ENCODE peak calls at places on chromosomes 6 and 20, in four cellular contexts. Y is right lobe of liver, Z is HepG2, A is left lung. M is an unnamed sample.

GRCh38 chr20:40724566-40724965 is 35.5 kb upstream of the MAFB start:
- DNase-seq in Y (no peak), Z (no peak), A (no peak), M (no peak)

GRCh38 chr20:31822421-31823330 is 3.5 kb downstream of the MYLK2 start:
- DNase-seq in Y (peak; percentile 76), Z (peak; percentile 49), A (peak; percentile 87), M (peak; percentile 58)

GRCh38 chr6:71502961-71503360 is 214.3 kb downstream of the OGFRL1 start:
- DNase-seq in Y (no peak), Z (no peak), A (no peak), M (no peak)

GRCh38 chr6:170049641-170050491 is 241.0 kb downstream of the DLL1 start:
- DNase-seq in Y (peak; percentile 85), Z (no peak), A (peak; percentile 76), M (no peak)

GRCh38 chr20:6704132-6704861 is 63.2 kb upstream of the BMP2 start:
- DNase-seq in Y (peak; percentile 77), Z (peak; percentile 85), A (peak; percentile 41), M (peak; percentile 89)

GRCh38 chr6:11869656-11870340 is 91.2 kb upstream of the ADTRP start:
- DNase-seq in Y (peak; percentile 84), Z (no peak), A (no peak), M (peak; percentile 71)

GRCh38 chr6:47690209-47690608 is 8.2 kb upstream of the ADGRF4 start:
- DNase-seq in Y (no peak), Z (no peak), A (no peak), M (peak; percentile 48)

GRCh38 chr6:154258064-154258757 is 98.4 kb downstream of the IPCEF1 start:
- DNase-seq in Y (no peak), Z (no peak), A (no peak), M (no peak)

GRCh38 chr6:31661867-31662723 is 1.5 kb upstream of the C6orf47 start:
- DNase-seq in Y (no peak), Z (no peak), A (no peak), M (no peak)

GRCh38 chr20:58161192-58161591 is 67.3 kb downstream of the ANKRD60 start:
- DNase-seq in Y (no peak), Z (no peak), A (no peak), M (no peak)

GRCh38 chr6:129744201-129744879 is 34.4 kb upstream of the ARHGAP18 start:
- DNase-seq in Y (no peak), Z (peak; percentile 76), A (no peak), M (peak; percentile 82)

GRCh38 chr6:158939255-158940170 is 60.5 kb downstream of the RSPH3 start:
- DNase-seq in Y (no peak), Z (no peak), A (no peak), M (no peak)

GRCh38 chr6:93165850-93166249 is 253.5 kb downstream of the EPHA7 start:
- DNase-seq in Y (no peak), Z (no peak), A (peak; percentile 32), M (no peak)

GRCh38 chr6:56540232-56540631 is 102.5 kb downstream of the DST start:
- DNase-seq in Y (no peak), Z (no peak), A (no peak), M (no peak)

GRCh38 chr6:54019860-54020259 is 91.4 kb upstream of the MLIP start:
- DNase-seq in Y (no peak), Z (no peak), A (no peak), M (no peak)

GRCh38 chr6:166997768-166998255 is 1.4 kb upstream of the CEP43 start:
- DNase-seq in Y (peak; percentile 79), Z (peak; percentile 83), A (peak; percentile 74), M (peak; percentile 76)

GRCh38 chr6:125153541-125154183 is at the start of gene TPD52L1:
- DNase-seq in Y (peak; percentile 92), Z (peak; percentile 66), A (peak; percentile 86), M (peak; percentile 81)

GRCh38 chr6:47489995-47490394 is 12.4 kb downstream of the CD2AP start:
- DNase-seq in Y (no peak), Z (no peak), A (no peak), M (no peak)

GRCh38 chr6:156175971-156176421 is 601.2 kb upstream of the ARID1B start:
- DNase-seq in Y (no peak), Z (peak; percentile 8), A (no peak), M (peak; percentile 33)

GRCh38 chr20:36932476-36933426 is 18.8 kb downstream of the SAMHD1 start:
- DNase-seq in Y (no peak), Z (peak; percentile 76), A (no peak), M (no peak)

GRCh38 chr6:36930483-36930882 is 24.1 kb upstream of the PI16 start:
- DNase-seq in Y (no peak), Z (no peak), A (no peak), M (no peak)

GRCh38 chr20:41004561-41005360 is 23.9 kb upstream of the TOP1 start:
- DNase-seq in Y (no peak), Z (no peak), A (no peak), M (peak; percentile 63)

GRCh38 chr6:101806241-101806640 is 412.7 kb downstream of the GRIK2 start:
- DNase-seq in Y (no peak), Z (no peak), A (no peak), M (peak; percentile 46)

GRCh38 chr6:168247456-168248147 is 72.0 kb downstream of the DACT2 start:
- DNase-seq in Y (peak; percentile 80), Z (peak; percentile 40), A (no peak), M (no peak)

GRCh38 chr6:66568271-66568670 is 861.2 kb upstream of the EYS start:
- DNase-seq in Y (no peak), Z (peak; percentile 55), A (no peak), M (no peak)
- H3K4me1 ChIP-seq in Y (no peaks in the 10 kb centered on the region), Z (no peaks in the 10 kb centered on the region), A (no peaks in the 10 kb centered on the region), M (no peaks in the 10 kb centered on the region)

GRCh38 chr6:119299694-119300093 is 49.9 kb downstream of the MAN1A1 start:
- DNase-seq in Y (no peak), Z (no peak), A (no peak), M (no peak)

GRCh38 chr6:119297049-119297448 is 52.5 kb downstream of the MAN1A1 start:
- DNase-seq in Y (no peak), Z (peak; percentile 49), A (no peak), M (no peak)

GRCh38 chr6:119303164-119303887 is 46.2 kb downstream of the MAN1A1 start:
- DNase-seq in Y (no peak), Z (no peak), A (no peak), M (no peak)

GRCh38 chr6:119306396-119306968 is 43.1 kb downstream of the MAN1A1 start:
- DNase-seq in Y (no peak), Z (no peak), A (no peak), M (no peak)

GRCh38 chr6:119301429-119301828 is 48.1 kb downstream of the MAN1A1 start:
- DNase-seq in Y (no peak), Z (no peak), A (no peak), M (no peak)
- H3K4me1 ChIP-seq in Y (peaks cover 1% of the 10 kb centered on the region), Z (peaks cover 23% of the 10 kb centered on the region), A (peaks cover 10% of the 10 kb centered on the region), M (no peaks in the 10 kb centered on the region)

DNA sequence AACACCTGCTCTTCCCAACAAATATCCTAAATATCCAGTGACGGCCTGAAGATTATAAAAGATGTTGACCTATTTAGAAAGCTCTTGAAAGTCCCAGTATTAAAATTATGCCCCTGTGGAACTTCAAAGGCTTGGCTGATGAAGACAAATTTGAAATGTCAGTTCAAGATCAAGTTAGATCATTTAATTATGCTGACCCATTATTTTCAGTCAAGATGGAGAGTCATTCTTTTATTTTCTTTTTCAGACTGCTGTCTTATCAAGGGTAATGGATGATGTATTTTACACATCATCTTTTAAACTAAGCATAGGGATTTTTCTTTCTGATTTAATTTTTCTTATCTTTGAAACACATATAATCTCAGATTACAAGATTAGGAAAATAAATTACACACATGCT is 123.9 kb downstream of the RCAN2 start:
- DNase-seq in Y (no peak), Z (no peak), A (no peak), M (no peak)
- H3K4me1 ChIP-seq in Y (no peaks in the 10 kb centered on the region), Z (no peaks in the 10 kb centered on the region), A (no peaks in the 10 kb centered on the region), M (no peaks in the 10 kb centered on the region)

GRCh38 chr20:53975761-53976160 is 94.6 kb downstream of the BCAS1 start:
- DNase-seq in Y (no peak), Z (peak; percentile 51), A (no peak), M (no peak)
- H3K4me1 ChIP-seq in Y (no peaks in the 10 kb centered on the region), Z (peaks cover 8% of the 10 kb centered on the region), A (no peaks in the 10 kb centered on the region), M (no peaks in the 10 kb centered on the region)

GRCh38 chr6:108888745-108889144 is 40.5 kb downstream of the ARMC2 start:
- DNase-seq in Y (no peak), Z (no peak), A (no peak), M (no peak)

GRCh38 chr6:108884211-108885059 is 36.2 kb downstream of the ARMC2 start:
- DNase-seq in Y (no peak), Z (no peak), A (no peak), M (no peak)

GRCh38 chr6:108883172-108883571 is 35.0 kb downstream of the ARMC2 start:
- DNase-seq in Y (no peak), Z (no peak), A (no peak), M (no peak)

GRCh38 chr6:108888052-108888451 is 39.8 kb downstream of the ARMC2 start:
- DNase-seq in Y (no peak), Z (no peak), A (no peak), M (no peak)
- H3K4me1 ChIP-seq in Y (no peaks in the 10 kb centered on the region), Z (no peaks in the 10 kb centered on the region), A (no peaks in the 10 kb centered on the region), M (no peaks in the 10 kb centered on the region)

DNA sequence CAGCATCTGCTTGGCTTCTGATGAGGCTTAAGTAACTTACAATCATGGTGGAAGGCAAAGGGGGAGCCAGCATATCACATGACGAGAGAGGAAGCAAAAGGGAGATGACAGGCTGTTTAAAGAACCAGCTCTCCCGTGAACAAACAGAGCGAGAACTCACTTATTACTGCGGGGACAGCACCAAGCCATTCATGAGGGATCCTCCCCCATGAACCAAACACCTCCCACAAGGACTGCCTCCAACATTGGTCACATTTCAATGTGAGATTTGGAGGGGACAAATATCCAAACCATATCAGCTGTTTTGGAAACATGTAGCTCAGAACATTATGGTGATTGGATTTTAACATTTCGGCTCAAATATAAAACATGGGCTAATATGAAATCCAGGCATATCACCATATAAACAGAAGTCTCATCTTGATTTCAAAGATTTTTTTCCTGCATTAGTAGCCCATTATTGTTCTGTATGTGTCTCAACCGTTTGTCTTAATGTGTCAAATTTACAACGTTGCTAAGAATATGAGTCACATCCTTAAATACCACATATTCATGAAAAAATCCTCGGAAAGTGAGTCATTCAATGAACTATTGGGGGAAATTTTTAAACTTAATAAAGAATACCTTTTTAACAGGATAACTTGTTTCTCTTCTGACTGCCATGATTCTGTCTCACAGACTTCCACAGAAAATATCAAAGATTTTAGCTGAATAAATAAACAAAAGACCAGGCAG is 894.3 kb downstream of the TFAP2A start:
- DNase-seq in Y (no peak), Z (no peak), A (no peak), M (peak; percentile 84)
- H3K4me1 ChIP-seq in Y (no peaks in the 10 kb centered on the region), Z (no peaks in the 10 kb centered on the region), A (no peaks in the 10 kb centered on the region), M (peaks cover 53% of the 10 kb centered on the region)

GRCh38 chr6:15280023-15280422 is 34.2 kb downstream of the JARID2 start:
- DNase-seq in Y (no peak), Z (peak; percentile 44), A (no peak), M (peak; percentile 30)
- H3K4me1 ChIP-seq in Y (no peaks in the 10 kb centered on the region), Z (peaks cover 84% of the 10 kb centered on the region), A (peaks cover 58% of the 10 kb centered on the region), M (peaks cover 37% of the 10 kb centered on the region)